ENCODE peak calls at places on chromosomes 4 and X, in four cellular contexts. L is fibroblast of gingiva; V is astrocyte; U is stimulated activated CD8-positive, alpha-beta memory T cell treated with anti-CD3 and anti-CD28 coated beads, Interleukin-2, amount 100 ng/mL, for 48 hours. Y is an unnamed sample.
A peak's percentile ranks its signal among the peaks of the same experiment; 100 is the strongest.

GRCh38 chr4:57124145-57124544 is 14.0 kb upstream of the IGFBP7 start:
- DNase-seq in L (no peak), V (no peak), U (no peak), Y (no peak)

GRCh38 chr4:2944882-2945526 is 18.2 kb downstream of the NOP14 start:
- DNase-seq in L (no peak), V (no peak), U (no peak), Y (no peak)

GRCh38 chrX:70720721-70721120 is 187.8 kb downstream of the TEX11 start:
- DNase-seq in L (no peak), V (no peak), U (no peak), Y (no peak)

GRCh38 chr4:76687730-76688441 is 210.1 kb downstream of the SOWAHB start:
- DNase-seq in L (no peak), V (peak; percentile 26), U (no peak), Y (no peak)

GRCh38 chrX:47158781-47159180 is 13.8 kb downstream of the RBM10 start:
- DNase-seq in L (no peak), V (no peak), U (no peak), Y (no peak)

GRCh38 chrX:11180571-11180970 is 69.4 kb downstream of the HCCS start:
- DNase-seq in L (no peak), V (peak; percentile 1), U (no peak), Y (no peak)

GRCh38 chrX:78619829-78620228 is 39.3 kb downstream of the RTL3 start:
- DNase-seq in L (peak; percentile 7), V (peak; percentile 42), U (no peak), Y (no peak)

GRCh38 chr4:183628189-183628588 is 30.8 kb downstream of the RWDD4 start:
- DNase-seq in L (no peak), V (no peak), U (no peak), Y (no peak)

GRCh38 chrX:45050558-45050957 is 150.1 kb downstream of the DIPK2B start:
- DNase-seq in L (no peak), V (no peak), U (no peak), Y (no peak)

GRCh38 chr4:156983366-156983765 is 11.8 kb upstream of the PDGFC start:
- DNase-seq in L (no peak), V (peak; percentile 36), U (no peak), Y (no peak)

GRCh38 chr4:23667659-23668058 is 222.2 kb downstream of the PPARGC1A start:
- DNase-seq in L (no peak), V (no peak), U (no peak), Y (no peak)

GRCh38 chr4:119731778-119732177 is 103.2 kb upstream of the PDE5A start:
- DNase-seq in L (no peak), V (no peak), U (no peak), Y (no peak)

GRCh38 chr4:11152684-11153083 is 276.0 kb downstream of the HS3ST1 start:
- DNase-seq in L (no peak), V (no peak), U (no peak), Y (no peak)

GRCh38 chr4:121784975-121785374 is 16.1 kb upstream of the EXOSC9 start:
- DNase-seq in L (peak; percentile 99), V (peak; percentile 97), U (no peak), Y (no peak)

GRCh38 chrX:13742397-13743176 is 8.0 kb downstream of the OFD1 start:
- DNase-seq in L (peak; percentile 13), V (no peak), U (no peak), Y (peak; percentile 8)

GRCh38 chr4:6887591-6888371 is 21.8 kb upstream of the TBC1D14 start:
- DNase-seq in L (no peak), V (no peak), U (no peak), Y (no peak)